ENCODE peak calls at places on chromosome 15, in ten cellular contexts. One of them, this sample, is unnamed.

GRCh38 chr15:31080618-31081017 is 20.9 kb downstream of the TRPM1 start:
- DNase-seq in endothelial cell: peak; percentile 66
- DNase-seq in GDM1: no peak
- DNase-seq in kidney glomerular epithelial cell: no peak
- DNase-seq in epithelial cell of esophagus: peak; percentile 30
- DNase-seq in NCI-H345: no peak
- DNase-seq in HEK293T: peak; percentile 85
- DNase-seq in Kasumi-1: peak; percentile 1
- DNase-seq in T-helper 9 cell: peak; percentile 4
- DNase-seq in HS-5: no peak
- DNase-seq in this sample: no peak

GRCh38 chr15:92149469-92149868 is 244.2 kb upstream of the ST8SIA2 start:
- DNase-seq in kidney glomerular epithelial cell: no peak
- DNase-seq in endothelial cell: no peak
- DNase-seq in GDM1: no peak
- DNase-seq in HS-5: no peak
- DNase-seq in HEK293T: no peak
- DNase-seq in Kasumi-1: no peak
- DNase-seq in NCI-H345: no peak
- DNase-seq in T-helper 9 cell: no peak
- DNase-seq in epithelial cell of esophagus: no peak
- DNase-seq in this sample: no peak

GRCh38 chr15:74399511-74400312 is 32.3 kb upstream of the CYP11A1 start:
- DNase-seq in T-helper 9 cell: no peak
- DNase-seq in HS-5: peak; percentile 63
- DNase-seq in kidney glomerular epithelial cell: peak; percentile 39
- DNase-seq in GDM1: peak; percentile 61
- DNase-seq in HEK293T: no peak
- DNase-seq in NCI-H345: no peak
- DNase-seq in epithelial cell of esophagus: peak; percentile 78
- DNase-seq in Kasumi-1: peak; percentile 16
- DNase-seq in endothelial cell: no peak
- DNase-seq in this sample: no peak

GRCh38 chr15:89376441-89376840 is 41.8 kb upstream of the POLG start:
- DNase-seq in kidney glomerular epithelial cell: no peak
- DNase-seq in HS-5: no peak
- DNase-seq in epithelial cell of esophagus: no peak
- DNase-seq in GDM1: no peak
- DNase-seq in endothelial cell: no peak
- DNase-seq in Kasumi-1: no peak
- DNase-seq in NCI-H345: no peak
- DNase-seq in HEK293T: no peak
- DNase-seq in T-helper 9 cell: no peak
- DNase-seq in this sample: no peak

GRCh38 chr15:34693053-34693744 is 61.6 kb downstream of the GJD2 start:
- DNase-seq in NCI-H345: no peak
- DNase-seq in GDM1: no peak
- DNase-seq in Kasumi-1: no peak
- DNase-seq in epithelial cell of esophagus: peak; percentile 48
- DNase-seq in kidney glomerular epithelial cell: peak; percentile 0
- DNase-seq in T-helper 9 cell: no peak
- DNase-seq in HS-5: no peak
- DNase-seq in endothelial cell: no peak
- DNase-seq in HEK293T: no peak
- DNase-seq in this sample: no peak

GRCh38 chr15:70260096-70260495 is 162.4 kb upstream of the TLE3 start:
- DNase-seq in Kasumi-1: peak; percentile 4
- DNase-seq in HS-5: no peak
- DNase-seq in endothelial cell: no peak
- DNase-seq in T-helper 9 cell: no peak
- DNase-seq in HEK293T: no peak
- DNase-seq in kidney glomerular epithelial cell: no peak
- DNase-seq in epithelial cell of esophagus: no peak
- DNase-seq in GDM1: no peak
- DNase-seq in NCI-H345: no peak
- DNase-seq in this sample: no peak

GRCh38 chr15:78930577-78931388 is 14.1 kb downstream of the CTSH start:
- DNase-seq in Kasumi-1: no peak
- DNase-seq in epithelial cell of esophagus: peak; percentile 99
- DNase-seq in kidney glomerular epithelial cell: peak; percentile 61
- DNase-seq in GDM1: no peak
- DNase-seq in HEK293T: no peak
- DNase-seq in NCI-H345: no peak
- DNase-seq in T-helper 9 cell: no peak
- DNase-seq in HS-5: peak; percentile 83
- DNase-seq in endothelial cell: no peak
- DNase-seq in this sample: no peak

GRCh38 chr15:98124576-98124975 is 164.1 kb downstream of the ARRDC4 start:
- DNase-seq in GDM1: no peak
- DNase-seq in kidney glomerular epithelial cell: no peak
- DNase-seq in HS-5: no peak
- DNase-seq in Kasumi-1: no peak
- DNase-seq in T-helper 9 cell: no peak
- DNase-seq in HEK293T: no peak
- DNase-seq in epithelial cell of esophagus: peak; percentile 34
- DNase-seq in NCI-H345: no peak
- DNase-seq in endothelial cell: no peak
- DNase-seq in this sample: no peak

GRCh38 chr15:27418729-27419128 is 447.7 kb downstream of the GABRG3 start:
- DNase-seq in kidney glomerular epithelial cell: no peak
- DNase-seq in GDM1: peak; percentile 5
- DNase-seq in epithelial cell of esophagus: no peak
- DNase-seq in HS-5: no peak
- DNase-seq in endothelial cell: peak; percentile 41
- DNase-seq in NCI-H345: peak; percentile 11
- DNase-seq in HEK293T: no peak
- DNase-seq in T-helper 9 cell: no peak
- DNase-seq in Kasumi-1: no peak
- DNase-seq in this sample: no peak

GRCh38 chr15:40310001-40310959 is 2.5 kb upstream of the PLCB2 start:
- DNase-seq in Kasumi-1: peak; percentile 50
- DNase-seq in NCI-H345: peak; percentile 4
- DNase-seq in GDM1: peak; percentile 61
- DNase-seq in endothelial cell: peak; percentile 84
- DNase-seq in T-helper 9 cell: peak; percentile 39
- DNase-seq in HEK293T: peak; percentile 58
- DNase-seq in epithelial cell of esophagus: peak; percentile 44
- DNase-seq in kidney glomerular epithelial cell: peak; percentile 26
- DNase-seq in HS-5: no peak
- DNase-seq in this sample: peak; percentile 80

GRCh38 chr15:98421419-98422085 is 226.8 kb upstream of the IGF1R start:
- DNase-seq in kidney glomerular epithelial cell: peak; percentile 15
- DNase-seq in Kasumi-1: peak; percentile 63
- DNase-seq in endothelial cell: peak; percentile 87
- DNase-seq in epithelial cell of esophagus: peak; percentile 39
- DNase-seq in NCI-H345: peak; percentile 60
- DNase-seq in HS-5: no peak
- DNase-seq in GDM1: peak; percentile 15
- DNase-seq in T-helper 9 cell: peak; percentile 51
- DNase-seq in HEK293T: peak; percentile 92
- DNase-seq in this sample: peak; percentile 56

GRCh38 chr15:48905870-48906269 is 27.9 kb downstream of the EID1 start:
- DNase-seq in NCI-H345: no peak
- DNase-seq in Kasumi-1: no peak
- DNase-seq in T-helper 9 cell: no peak
- DNase-seq in kidney glomerular epithelial cell: no peak
- DNase-seq in epithelial cell of esophagus: no peak
- DNase-seq in GDM1: no peak
- DNase-seq in endothelial cell: no peak
- DNase-seq in HEK293T: no peak
- DNase-seq in HS-5: no peak
- DNase-seq in this sample: no peak

GRCh38 chr15:89416339-89417183 is 79.8 kb downstream of the RHCG start:
- DNase-seq in HEK293T: peak; percentile 95
- DNase-seq in epithelial cell of esophagus: peak; percentile 79
- DNase-seq in NCI-H345: peak; percentile 57
- DNase-seq in endothelial cell: peak; percentile 94
- DNase-seq in Kasumi-1: peak; percentile 86
- DNase-seq in HS-5: no peak
- DNase-seq in kidney glomerular epithelial cell: peak; percentile 49
- DNase-seq in T-helper 9 cell: peak; percentile 45
- DNase-seq in GDM1: peak; percentile 37
- DNase-seq in this sample: peak; percentile 93

GRCh38 chr15:71570736-71571135 is 239.6 kb upstream of the NR2E3 start:
- DNase-seq in NCI-H345: no peak
- DNase-seq in GDM1: no peak
- DNase-seq in endothelial cell: no peak
- DNase-seq in kidney glomerular epithelial cell: no peak
- DNase-seq in HS-5: no peak
- DNase-seq in HEK293T: no peak
- DNase-seq in epithelial cell of esophagus: no peak
- DNase-seq in T-helper 9 cell: no peak
- DNase-seq in Kasumi-1: no peak
- DNase-seq in this sample: no peak

GRCh38 chr15:50137330-50137761 is 18.3 kb upstream of the ATP8B4 start:
- DNase-seq in HS-5: peak; percentile 99
- DNase-seq in GDM1: no peak
- DNase-seq in HEK293T: no peak
- DNase-seq in endothelial cell: no peak
- DNase-seq in kidney glomerular epithelial cell: no peak
- DNase-seq in epithelial cell of esophagus: peak; percentile 88
- DNase-seq in NCI-H345: no peak
- DNase-seq in Kasumi-1: no peak
- DNase-seq in T-helper 9 cell: no peak
- DNase-seq in this sample: no peak

GRCh38 chr15:99993681-99994131 is 260.5 kb upstream of the LYSMD4 start:
- DNase-seq in HEK293T: no peak
- DNase-seq in HS-5: no peak
- DNase-seq in GDM1: no peak
- DNase-seq in Kasumi-1: no peak
- DNase-seq in kidney glomerular epithelial cell: no peak
- DNase-seq in T-helper 9 cell: no peak
- DNase-seq in epithelial cell of esophagus: no peak
- DNase-seq in NCI-H345: no peak
- DNase-seq in endothelial cell: no peak
- DNase-seq in this sample: no peak

GRCh38 chr15:68424754-68425390 is 7.1 kb downstream of the ITGA11 start:
- DNase-seq in kidney glomerular epithelial cell: no peak
- DNase-seq in T-helper 9 cell: no peak
- DNase-seq in GDM1: no peak
- DNase-seq in HEK293T: no peak
- DNase-seq in Kasumi-1: no peak
- DNase-seq in endothelial cell: no peak
- DNase-seq in HS-5: no peak
- DNase-seq in epithelial cell of esophagus: no peak
- DNase-seq in NCI-H345: no peak
- DNase-seq in this sample: no peak

GRCh38 chr15:75648156-75649000 is 666 bp downstream of the SNX33 start:
- DNase-seq in NCI-H345: no peak
- DNase-seq in GDM1: no peak
- DNase-seq in HS-5: no peak
- DNase-seq in HEK293T: peak; percentile 41
- DNase-seq in epithelial cell of esophagus: no peak
- DNase-seq in Kasumi-1: no peak
- DNase-seq in endothelial cell: peak; percentile 57
- DNase-seq in T-helper 9 cell: no peak
- DNase-seq in kidney glomerular epithelial cell: no peak
- DNase-seq in this sample: peak; percentile 30

GRCh38 chr15:43526261-43526930 is 9.0 kb downstream of the MAP1A start:
- DNase-seq in epithelial cell of esophagus: no peak
- DNase-seq in HS-5: no peak
- DNase-seq in endothelial cell: no peak
- DNase-seq in T-helper 9 cell: no peak
- DNase-seq in HEK293T: no peak
- DNase-seq in NCI-H345: no peak
- DNase-seq in Kasumi-1: no peak
- DNase-seq in GDM1: no peak
- DNase-seq in kidney glomerular epithelial cell: no peak
- DNase-seq in this sample: no peak

GRCh38 chr15:82093774-82094211 is 48.0 kb upstream of the MEX3B start:
- DNase-seq in kidney glomerular epithelial cell: peak; percentile 11
- DNase-seq in GDM1: no peak
- DNase-seq in T-helper 9 cell: no peak
- DNase-seq in endothelial cell: no peak
- DNase-seq in epithelial cell of esophagus: peak; percentile 96
- DNase-seq in HEK293T: no peak
- DNase-seq in HS-5: peak; percentile 79
- DNase-seq in NCI-H345: no peak
- DNase-seq in Kasumi-1: no peak
- DNase-seq in this sample: no peak

GRCh38 chr15:61128343-61128742 is 100.8 kb downstream of the RORA start:
- DNase-seq in kidney glomerular epithelial cell: no peak
- DNase-seq in HEK293T: no peak
- DNase-seq in Kasumi-1: no peak
- DNase-seq in NCI-H345: no peak
- DNase-seq in GDM1: no peak
- DNase-seq in epithelial cell of esophagus: no peak
- DNase-seq in T-helper 9 cell: no peak
- DNase-seq in endothelial cell: no peak
- DNase-seq in HS-5: no peak
- DNase-seq in this sample: no peak

This sample was measured in WERI-Rb-1.